ENCODE peak calls at places on chromosomes 4 and X, in four cellular contexts. V is H1, F is GM12878, S is HepG2. R is an unnamed sample.
A peak's percentile ranks its signal among the peaks of the same experiment; 100 is the strongest.

GRCh38 chr4:11399461-11399971 is 29.2 kb downstream of the HS3ST1 start:
- DNase-seq in F (no peak), S (no peak), V (no peak), R (no peak)

GRCh38 chrX:78540171-78540570 is 119.0 kb downstream of the RTL3 start:
- DNase-seq in F (no peak), V (no peak), S (no peak), R (no peak)

GRCh38 chr4:15003891-15004700 is 1.8 kb downstream of the CPEB2 start:
- DNase-seq in S (no peak), V (no peak), F (no peak), R (no peak)

GRCh38 chrX:9285342-9285771 is 179.5 kb upstream of the TBL1X start:
- DNase-seq in F (no peak), V (no peak), S (no peak), R (no peak)

GRCh38 chr4:25856756-25857155 is 6.0 kb downstream of the SEL1L3 start:
- DNase-seq in V (no peak), F (no peak), S (no peak), R (no peak)

GRCh38 chr4:158292156-158292555 is 81.9 kb downstream of the TMEM144 start:
- DNase-seq in F (no peak), S (no peak), V (no peak), R (no peak)

GRCh38 chr4:13627185-13627605 is 330 bp downstream of the BOD1L1 start:
- DNase-seq in F (no peak), S (no peak), V (no peak), R (no peak)

GRCh38 chr4:117949621-117950020 is 84.7 kb upstream of the NDST3 start:
- DNase-seq in S (no peak), F (no peak), V (no peak), R (no peak)

GRCh38 chr4:123579961-123580360 is 183.4 kb downstream of the SPRY1 start:
- DNase-seq in F (no peak), V (no peak), S (no peak), R (no peak)

GRCh38 chr4:52421811-52422213 is 237.3 kb downstream of the USP46 start:
- DNase-seq in S (no peak), F (no peak), V (no peak), R (no peak)

GRCh38 chrX:71184803-71185495 is 38.1 kb upstream of the GJB1 start:
- DNase-seq in V (no peak), S (no peak), F (no peak), R (no peak)

GRCh38 chrX:37986893-37987292 is 19.5 kb upstream of the SYTL5 start:
- DNase-seq in V (no peak), S (peak; percentile 10), F (no peak), R (no peak)

GRCh38 chr4:11700751-11701226 is 272.1 kb upstream of the HS3ST1 start:
- DNase-seq in S (no peak), V (no peak), F (no peak), R (no peak)

GRCh38 chrX:150372280-150372679 is 9.2 kb downstream of the MAMLD1 start:
- DNase-seq in F (no peak), V (no peak), S (no peak), R (no peak)

GRCh38 chrX:29662759-29663503 is 552.4 kb upstream of the MAGEB2 start:
- DNase-seq in S (peak; percentile 1), F (peak; percentile 7), V (no peak), R (peak; percentile 13)

GRCh38 chrX:23890933-23891332 is 16.8 kb downstream of the APOO start:
- DNase-seq in S (no peak), F (no peak), V (no peak), R (no peak)

GRCh38 chrX:46727445-46727844 is 31.5 kb downstream of the SLC9A7 start:
- DNase-seq in V (no peak), F (no peak), S (no peak), R (no peak)

GRCh38 chr4:9952415-9952950 is 68.8 kb downstream of the SLC2A9 start:
- DNase-seq in S (peak; percentile 27), V (no peak), F (no peak), R (no peak)

DNA sequence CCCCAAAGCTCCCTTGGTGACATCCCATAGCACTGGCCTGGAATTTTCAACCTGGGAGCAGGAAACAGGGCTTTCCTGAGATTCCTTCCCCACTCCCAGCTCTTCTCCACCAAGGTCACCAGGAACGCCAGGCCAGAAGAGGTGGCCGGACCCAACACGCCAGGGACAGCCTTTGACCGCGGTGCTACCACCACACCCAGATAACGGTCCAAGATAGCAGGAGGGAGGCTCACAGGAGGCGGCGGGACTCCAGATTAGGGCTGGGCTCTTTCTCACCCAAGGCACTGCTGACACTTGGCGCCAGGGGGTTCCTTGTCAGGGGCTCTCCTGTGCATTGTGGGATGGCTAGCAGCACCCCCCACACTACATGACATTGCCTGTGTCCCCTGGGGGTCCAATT is 22.9 kb downstream of the ZFYVE28 start:
- DNase-seq in V (no peak), S (no peak), F (no peak), R (no peak)
- H3K4me1 ChIP-seq in V (peaks cover 19% of the 10 kb centered on the region), S (peaks cover 20% of the 10 kb centered on the region), F (no peaks in the 10 kb centered on the region), R (peaks cover 12% of the 10 kb centered on the region)

GRCh38 chr4:155523358-155523757 is 143.3 kb upstream of the GUCY1A1 start:
- DNase-seq in V (no peak), F (no peak), S (no peak), R (no peak)

GRCh38 chr4:155530290-155530689 is 136.4 kb upstream of the GUCY1A1 start:
- DNase-seq in S (no peak), V (no peak), F (no peak), R (no peak)

GRCh38 chr4:155529197-155529596 is 137.5 kb upstream of the GUCY1A1 start:
- DNase-seq in S (no peak), F (no peak), V (no peak), R (no peak)

GRCh38 chr4:155529761-155530160 is 136.9 kb upstream of the GUCY1A1 start:
- DNase-seq in S (no peak), F (no peak), V (no peak), R (no peak)

GRCh38 chr4:155526452-155527169 is 140.0 kb upstream of the GUCY1A1 start:
- DNase-seq in V (no peak), S (no peak), F (no peak), R (no peak)
- TF ChIP-seq SUZ12 in V (no peak), S (no peak), F (no peak), R (no peak)

DNA sequence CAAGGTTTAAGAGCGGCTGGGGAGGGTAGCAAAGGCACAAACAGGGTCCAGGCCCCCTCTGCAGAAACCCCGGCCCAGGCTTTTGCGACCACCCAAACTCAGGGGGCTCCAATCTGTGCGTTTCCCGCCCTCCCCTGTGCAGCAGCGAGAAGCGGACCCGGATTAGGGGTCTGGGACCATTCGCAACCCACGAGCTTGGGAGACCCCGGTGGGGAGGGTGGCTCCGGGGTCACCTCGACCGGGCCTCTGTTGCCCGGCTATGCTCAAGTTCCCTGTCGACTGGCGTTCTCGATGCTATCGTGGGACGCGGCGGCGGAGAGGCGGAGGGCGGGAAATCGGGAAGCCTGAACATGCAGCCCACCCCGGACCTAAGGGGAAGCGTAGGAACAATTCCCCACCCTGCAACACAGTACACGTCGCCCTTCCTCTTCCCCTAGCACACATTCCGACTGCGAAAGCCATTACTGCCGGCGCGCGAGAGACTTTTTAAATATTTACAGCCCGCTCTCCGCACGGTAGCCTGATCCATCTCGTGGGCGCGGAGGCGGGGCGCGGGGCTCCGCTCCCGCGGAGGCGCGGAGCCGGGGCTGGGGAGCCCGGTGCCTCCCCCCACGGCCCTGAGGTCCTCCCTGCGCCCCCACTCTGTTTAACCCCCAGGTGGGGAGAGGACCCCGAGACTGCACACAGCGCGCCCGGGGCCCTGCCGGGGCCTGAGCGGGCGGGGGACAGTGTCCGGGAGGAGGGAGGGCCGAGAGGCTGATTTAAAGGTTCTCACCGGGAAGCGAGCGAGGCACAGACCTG is 48.1 kb upstream of the BCOR start:
- DNase-seq in S (no peak), V (no peak), F (no peak), R (no peak)
- H3K9ac ChIP-seq in S (peak overlapping the region; percentile 73), V (peak overlapping the region; percentile 32), F (no peak overlapping the region), R (peak overlapping the region; percentile 79)

GRCh38 chr4:152083348-152083747 is 322.5 kb upstream of the GATB start:
- DNase-seq in F (no peak), V (no peak), S (no peak), R (no peak)
- H3K4me1 ChIP-seq in F (peaks cover 7% of the 10 kb centered on the region), V (no peaks in the 10 kb centered on the region), S (no peaks in the 10 kb centered on the region), R (no peaks in the 10 kb centered on the region)